ENCODE peak calls at places on chromosomes 2 and 18, in ten cellular contexts. One of them, this sample, is unnamed.
A peak's percentile ranks its signal among the peaks of the same experiment; 100 is the strongest.

GRCh38 chr18:5939801-5940667 is 44.7 kb upstream of the TMEM200C start:
- DNase-seq in left ventricle myocardium inferior: no peak
- DNase-seq in NT2/D1: no peak
- DNase-seq in CD8-positive, alpha-beta T cell: no peak
- DNase-seq in cardiac muscle cell: no peak
- DNase-seq in right atrium auricular region: no peak
- DNase-seq in pancreas: no peak
- DNase-seq in GM12878: no peak
- DNase-seq in lower lobe of right lung: no peak
- DNase-seq in fibroblast of lung: no peak
- DNase-seq in this sample: no peak

GRCh38 chr2:224849264-224849663 is 133.1 kb upstream of the CCDC195 start:
- DNase-seq in left ventricle myocardium inferior: no peak
- DNase-seq in NT2/D1: no peak
- DNase-seq in CD8-positive, alpha-beta T cell: no peak
- DNase-seq in cardiac muscle cell: no peak
- DNase-seq in right atrium auricular region: no peak
- DNase-seq in pancreas: no peak
- DNase-seq in GM12878: no peak
- DNase-seq in lower lobe of right lung: no peak
- DNase-seq in fibroblast of lung: no peak
- DNase-seq in this sample: no peak

GRCh38 chr18:72235422-72235821 is 308.7 kb downstream of the CBLN2 start:
- DNase-seq in left ventricle myocardium inferior: no peak
- DNase-seq in NT2/D1: peak; percentile 28
- DNase-seq in CD8-positive, alpha-beta T cell: no peak
- DNase-seq in cardiac muscle cell: no peak
- DNase-seq in right atrium auricular region: no peak
- DNase-seq in pancreas: no peak
- DNase-seq in GM12878: no peak
- DNase-seq in lower lobe of right lung: no peak
- DNase-seq in fibroblast of lung: no peak
- DNase-seq in this sample: no peak

GRCh38 chr2:138421971-138422335 is 79.6 kb upstream of the SPOPL start:
- DNase-seq in left ventricle myocardium inferior: no peak
- DNase-seq in NT2/D1: no peak
- DNase-seq in CD8-positive, alpha-beta T cell: no peak
- DNase-seq in cardiac muscle cell: peak; percentile 66
- DNase-seq in right atrium auricular region: no peak
- DNase-seq in pancreas: no peak
- DNase-seq in GM12878: no peak
- DNase-seq in lower lobe of right lung: no peak
- DNase-seq in fibroblast of lung: peak; percentile 90
- DNase-seq in this sample: no peak

GRCh38 chr2:109339519-109339991 is 210.6 kb downstream of the SH3RF3 start:
- DNase-seq in left ventricle myocardium inferior: no peak
- DNase-seq in NT2/D1: no peak
- DNase-seq in CD8-positive, alpha-beta T cell: no peak
- DNase-seq in cardiac muscle cell: peak; percentile 66
- DNase-seq in right atrium auricular region: peak; percentile 36
- DNase-seq in pancreas: no peak
- DNase-seq in GM12878: no peak
- DNase-seq in lower lobe of right lung: no peak
- DNase-seq in fibroblast of lung: peak; percentile 87
- DNase-seq in this sample: no peak

GRCh38 chr18:8478166-8478967 is 130.9 kb upstream of the RAB12 start:
- DNase-seq in left ventricle myocardium inferior: peak; percentile 44
- DNase-seq in NT2/D1: peak; percentile 57
- DNase-seq in CD8-positive, alpha-beta T cell: peak; percentile 29
- DNase-seq in cardiac muscle cell: peak; percentile 62
- DNase-seq in right atrium auricular region: no peak
- DNase-seq in pancreas: peak; percentile 60
- DNase-seq in GM12878: no peak
- DNase-seq in lower lobe of right lung: peak; percentile 54
- DNase-seq in fibroblast of lung: peak; percentile 21
- DNase-seq in this sample: no peak

GRCh38 chr2:191038741-191039140 is 24.8 kb upstream of the STAT1 start:
- DNase-seq in left ventricle myocardium inferior: no peak
- DNase-seq in NT2/D1: no peak
- DNase-seq in CD8-positive, alpha-beta T cell: no peak
- DNase-seq in cardiac muscle cell: peak; percentile 29
- DNase-seq in right atrium auricular region: no peak
- DNase-seq in pancreas: no peak
- DNase-seq in GM12878: no peak
- DNase-seq in lower lobe of right lung: no peak
- DNase-seq in fibroblast of lung: peak; percentile 42
- DNase-seq in this sample: no peak

GRCh38 chr2:178241852-178242551 is 47.7 kb downstream of the OSBPL6 start:
- DNase-seq in left ventricle myocardium inferior: peak; percentile 25
- DNase-seq in NT2/D1: no peak
- DNase-seq in CD8-positive, alpha-beta T cell: no peak
- DNase-seq in cardiac muscle cell: peak; percentile 96
- DNase-seq in right atrium auricular region: peak; percentile 74
- DNase-seq in pancreas: peak; percentile 76
- DNase-seq in GM12878: no peak
- DNase-seq in lower lobe of right lung: no peak
- DNase-seq in fibroblast of lung: peak; percentile 95
- DNase-seq in this sample: peak; percentile 80

GRCh38 chr2:28644760-28645159 is 106.9 kb upstream of the PPP1CB start:
- DNase-seq in left ventricle myocardium inferior: no peak
- DNase-seq in NT2/D1: no peak
- DNase-seq in CD8-positive, alpha-beta T cell: no peak
- DNase-seq in cardiac muscle cell: no peak
- DNase-seq in right atrium auricular region: no peak
- DNase-seq in pancreas: no peak
- DNase-seq in GM12878: no peak
- DNase-seq in lower lobe of right lung: no peak
- DNase-seq in fibroblast of lung: peak; percentile 65
- DNase-seq in this sample: peak; percentile 65

GRCh38 chr2:119025013-119025412 is 83.0 kb downstream of the MARCO start:
- DNase-seq in left ventricle myocardium inferior: no peak
- DNase-seq in NT2/D1: no peak
- DNase-seq in CD8-positive, alpha-beta T cell: no peak
- DNase-seq in cardiac muscle cell: peak; percentile 9
- DNase-seq in right atrium auricular region: no peak
- DNase-seq in pancreas: no peak
- DNase-seq in GM12878: no peak
- DNase-seq in lower lobe of right lung: no peak
- DNase-seq in fibroblast of lung: no peak
- DNase-seq in this sample: no peak

GRCh38 chr18:67386028-67386427 is 130.5 kb downstream of the DSEL start:
- DNase-seq in left ventricle myocardium inferior: no peak
- DNase-seq in NT2/D1: no peak
- DNase-seq in CD8-positive, alpha-beta T cell: no peak
- DNase-seq in cardiac muscle cell: peak; percentile 6
- DNase-seq in right atrium auricular region: no peak
- DNase-seq in pancreas: no peak
- DNase-seq in GM12878: no peak
- DNase-seq in lower lobe of right lung: no peak
- DNase-seq in fibroblast of lung: peak; percentile 76
- DNase-seq in this sample: no peak

GRCh38 chr2:175008009-175008408 is 2.8 kb upstream of the CHN1 start:
- DNase-seq in left ventricle myocardium inferior: no peak
- DNase-seq in NT2/D1: no peak
- DNase-seq in CD8-positive, alpha-beta T cell: no peak
- DNase-seq in cardiac muscle cell: no peak
- DNase-seq in right atrium auricular region: no peak
- DNase-seq in pancreas: no peak
- DNase-seq in GM12878: no peak
- DNase-seq in lower lobe of right lung: no peak
- DNase-seq in fibroblast of lung: no peak
- DNase-seq in this sample: no peak
- H3K27me3 ChIP-seq in left ventricle myocardium inferior: no peaks in the 10 kb centered on the region
- H3K27me3 ChIP-seq in NT2/D1: no peaks in the 10 kb centered on the region
- H3K27me3 ChIP-seq in CD8-positive, alpha-beta T cell: peaks cover 13% of the 10 kb centered on the region
- H3K27me3 ChIP-seq in cardiac muscle cell: no peaks in the 10 kb centered on the region
- H3K27me3 ChIP-seq in right atrium auricular region: no peaks in the 10 kb centered on the region
- H3K27me3 ChIP-seq in pancreas: peaks cover 4% of the 10 kb centered on the region
- H3K27me3 ChIP-seq in GM12878: peaks cover 26% of the 10 kb centered on the region
- H3K27me3 ChIP-seq in lower lobe of right lung: peaks cover 15% of the 10 kb centered on the region
- H3K27me3 ChIP-seq in fibroblast of lung: no peaks in the 10 kb centered on the region
- H3K27me3 ChIP-seq in this sample: no peaks in the 10 kb centered on the region

DNA sequence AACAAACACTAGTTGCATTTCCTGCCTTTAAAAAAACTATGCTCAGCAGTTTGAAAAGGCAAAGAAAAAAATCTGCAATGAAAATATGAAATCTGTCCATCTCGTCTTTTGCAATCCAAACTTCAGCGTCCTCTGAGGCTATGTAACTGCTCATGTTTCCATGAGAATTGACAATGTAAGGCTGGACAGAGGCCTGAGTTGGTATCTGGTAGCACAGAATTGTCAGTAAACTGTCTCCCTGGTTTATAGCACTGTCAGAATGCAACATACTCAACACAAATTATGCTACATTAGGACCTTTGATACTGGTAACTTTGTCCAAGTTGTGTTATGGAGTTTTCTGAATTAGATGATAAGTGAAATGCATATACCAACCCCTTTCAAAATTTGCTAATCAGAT is 430.0 kb downstream of the ARHGAP15 start:
- DNase-seq in left ventricle myocardium inferior: no peak
- DNase-seq in NT2/D1: no peak
- DNase-seq in CD8-positive, alpha-beta T cell: no peak
- DNase-seq in cardiac muscle cell: no peak
- DNase-seq in right atrium auricular region: no peak
- DNase-seq in pancreas: no peak
- DNase-seq in GM12878: no peak
- DNase-seq in lower lobe of right lung: no peak
- DNase-seq in fibroblast of lung: no peak
- DNase-seq in this sample: no peak
- H3K36me3 ChIP-seq in left ventricle myocardium inferior: no peaks in the 10 kb centered on the region
- H3K36me3 ChIP-seq in NT2/D1: no peaks in the 10 kb centered on the region
- H3K36me3 ChIP-seq in CD8-positive, alpha-beta T cell: peaks cover 16% of the 10 kb centered on the region
- H3K36me3 ChIP-seq in cardiac muscle cell: no peaks in the 10 kb centered on the region
- H3K36me3 ChIP-seq in right atrium auricular region: no peaks in the 10 kb centered on the region
- H3K36me3 ChIP-seq in pancreas: no peaks in the 10 kb centered on the region
- H3K36me3 ChIP-seq in GM12878: peaks cover 3% of the 10 kb centered on the region
- H3K36me3 ChIP-seq in lower lobe of right lung: no peaks in the 10 kb centered on the region
- H3K36me3 ChIP-seq in fibroblast of lung: no peaks in the 10 kb centered on the region
- H3K36me3 ChIP-seq in this sample: no peaks in the 10 kb centered on the region

DNA sequence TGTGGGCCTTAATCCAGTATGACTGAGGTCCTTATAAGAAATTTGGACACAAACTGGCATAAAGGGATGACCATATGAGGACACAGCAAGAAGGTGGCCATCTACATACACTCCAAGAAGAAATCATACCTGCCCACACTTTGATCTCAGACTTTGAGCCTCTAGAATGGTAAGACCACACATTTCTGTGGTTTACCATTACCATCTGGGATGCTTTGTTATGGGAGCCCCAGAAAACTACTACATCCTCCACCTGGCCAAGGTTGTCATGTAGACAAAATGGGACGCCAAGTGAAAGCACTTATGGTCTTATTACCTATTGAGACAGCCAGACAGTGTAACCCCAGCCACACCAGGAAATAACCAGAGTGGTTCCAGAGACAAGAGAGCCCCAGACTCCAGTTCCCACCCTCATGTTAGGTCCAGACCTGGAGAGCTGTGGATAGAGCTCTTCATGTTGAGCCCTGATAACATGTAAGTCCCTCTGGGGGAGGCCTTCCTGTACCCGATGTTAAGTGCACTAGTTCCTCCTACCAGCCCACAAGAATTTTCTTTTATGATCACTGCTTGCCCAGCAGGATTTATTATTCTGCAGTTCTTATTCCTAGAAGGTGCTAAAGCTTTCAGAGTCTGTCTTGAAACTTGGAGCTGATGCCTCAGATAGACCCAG is 4.6 kb upstream of the ADD2 start:
- DNase-seq in left ventricle myocardium inferior: no peak
- DNase-seq in NT2/D1: no peak
- DNase-seq in CD8-positive, alpha-beta T cell: no peak
- DNase-seq in cardiac muscle cell: no peak
- DNase-seq in right atrium auricular region: no peak
- DNase-seq in pancreas: no peak
- DNase-seq in GM12878: no peak
- DNase-seq in lower lobe of right lung: no peak
- DNase-seq in fibroblast of lung: no peak
- DNase-seq in this sample: no peak
- H3K27me3 ChIP-seq in left ventricle myocardium inferior: peaks cover 82% of the 10 kb centered on the region
- H3K27me3 ChIP-seq in NT2/D1: no peaks in the 10 kb centered on the region
- H3K27me3 ChIP-seq in CD8-positive, alpha-beta T cell: peaks cover 7% of the 10 kb centered on the region
- H3K27me3 ChIP-seq in cardiac muscle cell: no peaks in the 10 kb centered on the region
- H3K27me3 ChIP-seq in right atrium auricular region: no peaks in the 10 kb centered on the region
- H3K27me3 ChIP-seq in pancreas: no peaks in the 10 kb centered on the region
- H3K27me3 ChIP-seq in GM12878: peaks cover 8% of the 10 kb centered on the region
- H3K27me3 ChIP-seq in lower lobe of right lung: peaks cover 28% of the 10 kb centered on the region
- H3K27me3 ChIP-seq in fibroblast of lung: peaks cover 18% of the 10 kb centered on the region
- H3K27me3 ChIP-seq in this sample: peaks cover 27% of the 10 kb centered on the region

GRCh38 chr2:221420245-221420644 is 151.9 kb downstream of the EPHA4 start:
- DNase-seq in left ventricle myocardium inferior: no peak
- DNase-seq in NT2/D1: no peak
- DNase-seq in CD8-positive, alpha-beta T cell: no peak
- DNase-seq in cardiac muscle cell: no peak
- DNase-seq in right atrium auricular region: no peak
- DNase-seq in pancreas: no peak
- DNase-seq in GM12878: peak; percentile 12
- DNase-seq in lower lobe of right lung: no peak
- DNase-seq in fibroblast of lung: no peak
- DNase-seq in this sample: no peak

GRCh38 chr2:221425353-221425752 is 146.8 kb downstream of the EPHA4 start:
- DNase-seq in left ventricle myocardium inferior: no peak
- DNase-seq in NT2/D1: no peak
- DNase-seq in CD8-positive, alpha-beta T cell: no peak
- DNase-seq in cardiac muscle cell: no peak
- DNase-seq in right atrium auricular region: no peak
- DNase-seq in pancreas: no peak
- DNase-seq in GM12878: no peak
- DNase-seq in lower lobe of right lung: no peak
- DNase-seq in fibroblast of lung: no peak
- DNase-seq in this sample: no peak

GRCh38 chr2:221422516-221423211 is 149.4 kb downstream of the EPHA4 start:
- DNase-seq in left ventricle myocardium inferior: no peak
- DNase-seq in NT2/D1: no peak
- DNase-seq in CD8-positive, alpha-beta T cell: no peak
- DNase-seq in cardiac muscle cell: no peak
- DNase-seq in right atrium auricular region: no peak
- DNase-seq in pancreas: no peak
- DNase-seq in GM12878: no peak
- DNase-seq in lower lobe of right lung: no peak
- DNase-seq in fibroblast of lung: peak; percentile 75
- DNase-seq in this sample: no peak

GRCh38 chr2:221426929-221427328 is 145.2 kb downstream of the EPHA4 start:
- DNase-seq in left ventricle myocardium inferior: no peak
- DNase-seq in NT2/D1: no peak
- DNase-seq in CD8-positive, alpha-beta T cell: no peak
- DNase-seq in cardiac muscle cell: no peak
- DNase-seq in right atrium auricular region: no peak
- DNase-seq in pancreas: no peak
- DNase-seq in GM12878: no peak
- DNase-seq in lower lobe of right lung: no peak
- DNase-seq in fibroblast of lung: no peak
- DNase-seq in this sample: no peak

DNA sequence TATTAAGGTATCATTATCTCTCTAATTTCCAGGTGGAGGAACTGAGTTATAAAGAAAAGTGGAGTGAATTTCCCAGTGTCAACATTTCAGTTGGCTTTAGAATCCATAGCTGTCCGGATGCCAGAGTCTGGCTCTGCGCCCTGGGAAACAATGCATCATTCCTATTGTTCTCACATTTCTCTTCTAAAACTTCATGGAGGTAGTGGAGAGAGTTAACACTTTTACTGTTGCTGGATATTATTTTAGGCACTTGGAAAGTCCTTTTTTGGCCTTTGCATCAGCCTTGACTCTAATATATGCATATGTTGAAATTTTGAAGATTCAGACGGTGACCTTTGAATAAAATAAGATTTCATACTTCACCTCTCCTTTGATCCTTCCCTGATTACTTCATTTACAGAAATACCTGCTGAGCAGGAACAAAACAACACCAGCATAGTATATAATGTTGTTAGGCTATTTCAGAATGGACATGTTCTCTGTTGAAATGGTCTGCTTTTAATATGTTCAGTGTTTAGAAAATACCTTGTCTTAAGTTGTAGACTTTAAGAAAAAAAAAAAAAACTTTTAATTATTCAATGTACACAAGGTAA is 148.8 kb downstream of the EPHA4 start:
- DNase-seq in left ventricle myocardium inferior: peak; percentile 29
- DNase-seq in NT2/D1: no peak
- DNase-seq in CD8-positive, alpha-beta T cell: no peak
- DNase-seq in cardiac muscle cell: peak; percentile 12
- DNase-seq in right atrium auricular region: no peak
- DNase-seq in pancreas: no peak
- DNase-seq in GM12878: no peak
- DNase-seq in lower lobe of right lung: no peak
- DNase-seq in fibroblast of lung: peak; percentile 73
- DNase-seq in this sample: no peak
- H3K36me3 ChIP-seq in left ventricle myocardium inferior: peaks cover 25% of the 10 kb centered on the region
- H3K36me3 ChIP-seq in NT2/D1: peaks cover 5% of the 10 kb centered on the region
- H3K36me3 ChIP-seq in CD8-positive, alpha-beta T cell: no peaks in the 10 kb centered on the region
- H3K36me3 ChIP-seq in cardiac muscle cell: peaks cover 40% of the 10 kb centered on the region
- H3K36me3 ChIP-seq in right atrium auricular region: peaks cover 11% of the 10 kb centered on the region
- H3K36me3 ChIP-seq in pancreas: no peaks in the 10 kb centered on the region
- H3K36me3 ChIP-seq in GM12878: no peaks in the 10 kb centered on the region
- H3K36me3 ChIP-seq in lower lobe of right lung: no peaks in the 10 kb centered on the region
- H3K36me3 ChIP-seq in fibroblast of lung: no peaks in the 10 kb centered on the region
- H3K36me3 ChIP-seq in this sample: peaks cover 54% of the 10 kb centered on the region

This sample was measured in sigmoid colon.